ENCODE peak calls at places on chromosomes 2 and 18, in eight cellular contexts. U is activated CD8-positive, alpha-beta memory T cell treated with anti-CD3 and anti-CD28 coated beads for 1 hour; A is endothelial cell; S is CD4-positive, CD25-positive, alpha-beta regulatory T cell; X is K562; W is activated T-helper 1 cell treated with Interleukin-2 at 50 U/mL for 16 hours; E is left cardiac atrium; R is effector memory CD8-positive, alpha-beta T cell. Q is an unnamed sample.

GRCh38 chr2:225010804-225011203 is 31.5 kb downstream of the DOCK10 start:
- DNase-seq in A (no peak), R (no peak), X (no peak), W (no peak), S (no peak), U (no peak), E (no peak), Q (no peak)

GRCh38 chr2:178870703-178871102 is 63.5 kb upstream of the TTN start:
- DNase-seq in X (no peak), U (no peak), E (no peak), A (no peak), R (no peak), S (no peak), W (no peak), Q (no peak)

GRCh38 chr2:32061973-32062861 is 1.1 kb upstream of the SPAST start:
- DNase-seq in X (peak; percentile 80), S (peak; percentile 5), W (no peak), E (peak; percentile 58), U (no peak), A (peak; percentile 21), R (no peak), Q (no peak)

GRCh38 chr18:64678048-64678447 is 529.2 kb upstream of the LINC00305 start:
- DNase-seq in X (no peak), A (no peak), S (no peak), E (no peak), U (no peak), R (no peak), W (no peak), Q (no peak)

GRCh38 chr2:200380139-200380561 is 73.7 kb downstream of the SPATS2L start:
- DNase-seq in W (no peak), A (no peak), X (peak; percentile 24), S (peak; percentile 50), R (no peak), U (no peak), E (peak; percentile 23), Q (no peak)

GRCh38 chr18:35050004-35050623 is 8.9 kb downstream of the MAPRE2 start:
- DNase-seq in R (no peak), X (no peak), S (no peak), E (no peak), A (no peak), U (no peak), W (no peak), Q (no peak)

GRCh38 chr2:36696533-36696932 is at the start of gene VIT:
- DNase-seq in R (no peak), X (no peak), U (no peak), A (no peak), E (no peak), S (no peak), W (no peak), Q (no peak)

GRCh38 chr2:138589663-138590062 is 88.1 kb downstream of the SPOPL start:
- DNase-seq in U (no peak), W (no peak), R (no peak), E (no peak), A (no peak), X (no peak), S (no peak), Q (no peak)

GRCh38 chr18:38330573-38330972 is 765.0 kb upstream of the CELF4 start:
- DNase-seq in A (no peak), E (no peak), S (no peak), W (no peak), U (no peak), X (no peak), R (no peak), Q (no peak)

GRCh38 chr2:135820003-135820618 is 16.9 kb downstream of the LCT start:
- DNase-seq in U (peak; percentile 41), E (no peak), R (peak; percentile 28), X (no peak), W (peak; percentile 29), S (peak; percentile 94), A (no peak), Q (no peak)

GRCh38 chr18:55522011-55522410 is 66.0 kb downstream of the TCF4 start:
- DNase-seq in W (no peak), A (peak; percentile 59), R (no peak), U (no peak), S (peak; percentile 15), E (no peak), X (peak; percentile 71), Q (no peak)

GRCh38 chr2:42421601-42422252 is 60.7 kb upstream of the COX7A2L start:
- DNase-seq in R (no peak), S (no peak), E (no peak), U (no peak), A (no peak), X (no peak), W (no peak), Q (no peak)

GRCh38 chr2:101844055-101844635 is 146.6 kb downstream of the MAP4K4 start:
- DNase-seq in E (no peak), U (no peak), X (no peak), A (no peak), W (no peak), R (no peak), S (no peak), Q (no peak)

GRCh38 chr18:3411854-3412268 is 38.1 kb upstream of the TGIF1 start:
- DNase-seq in R (peak; percentile 10), A (no peak), W (peak; percentile 14), X (no peak), U (no peak), S (peak; percentile 25), E (peak; percentile 39), Q (no peak)

GRCh38 chr2:43210467-43211303 is 15.7 kb downstream of the ZFP36L2 start:
- DNase-seq in S (no peak), X (peak; percentile 77), A (no peak), R (no peak), W (no peak), U (no peak), E (peak; percentile 62), Q (no peak)

GRCh38 chr18:74290831-74291770 is 662 bp downstream of the CYB5A start:
- DNase-seq in S (peak; percentile 13), E (no peak), W (peak; percentile 7), X (no peak), A (no peak), R (peak; percentile 8), U (no peak), Q (peak; percentile 44)

GRCh38 chr2:173574713-173575112 is 220.0 kb downstream of the CDCA7 start:
- DNase-seq in E (no peak), R (no peak), A (no peak), S (no peak), W (no peak), X (no peak), U (no peak), Q (no peak)

GRCh38 chr2:176117823-176118376 is 1.3 kb downstream of the HOXD10 start:
- DNase-seq in U (no peak), S (no peak), R (no peak), W (no peak), E (no peak), A (no peak), X (no peak), Q (no peak)

GRCh38 chr2:974054-974453 is 23.4 kb downstream of the SNTG2 start:
- DNase-seq in S (peak; percentile 61), U (no peak), R (no peak), A (no peak), W (no peak), X (no peak), E (no peak), Q (no peak)

GRCh38 chr2:109669731-109670130 is 55.6 kb downstream of the SOWAHC start:
- DNase-seq in X (no peak), R (no peak), W (no peak), A (no peak), U (no peak), S (no peak), E (no peak), Q (no peak)

GRCh38 chr18:47970664-47971523 is 40.4 kb upstream of the SMAD2 start:
- DNase-seq in S (no peak), U (no peak), W (no peak), A (no peak), E (no peak), R (no peak), X (peak; percentile 43), Q (no peak)

GRCh38 chr18:7566244-7566586 is 901 bp upstream of the PTPRM start:
- DNase-seq in S (no peak), E (no peak), A (no peak), R (no peak), W (no peak), U (no peak), X (no peak), Q (no peak)

GRCh38 chr2:29940706-29941105 is 19.3 kb upstream of the ALK start:
- DNase-seq in X (no peak), U (no peak), W (no peak), A (no peak), E (peak; percentile 53), S (no peak), R (no peak), Q (no peak)

GRCh38 chr2:157837851-157838441 is 38.2 kb downstream of the ACVR1 start:
- DNase-seq in S (no peak), E (peak; percentile 49), W (no peak), R (no peak), X (peak; percentile 34), A (no peak), U (no peak), Q (no peak)

GRCh38 chr2:43100883-43101662 is 125.3 kb downstream of the ZFP36L2 start:
- DNase-seq in R (no peak), X (no peak), W (no peak), U (no peak), S (no peak), A (peak; percentile 26), E (peak; percentile 76), Q (peak; percentile 16)

GRCh38 chr2:64730551-64731305 is 77.0 kb upstream of the SERTAD2 start:
- DNase-seq in A (no peak), E (peak; percentile 64), S (peak; percentile 64), U (peak; percentile 5), W (peak; percentile 17), R (peak; percentile 23), X (peak; percentile 27), Q (no peak)

GRCh38 chr2:150716186-150716585 is 228.7 kb upstream of the RND3 start:
- DNase-seq in U (no peak), W (no peak), X (no peak), E (no peak), S (no peak), R (no peak), A (no peak), Q (no peak)

GRCh38 chr2:99960724-99961566 is 181.4 kb downstream of the AFF3 start:
- DNase-seq in W (no peak), X (no peak), S (no peak), A (no peak), R (no peak), E (peak; percentile 56), U (no peak), Q (no peak)

GRCh38 chr2:172091626-172092566 is 6.6 kb downstream of the DLX1 start:
- DNase-seq in S (no peak), W (no peak), R (no peak), A (no peak), X (no peak), U (no peak), E (no peak), Q (peak; percentile 97)

GRCh38 chr18:13620206-13620672 is 106.1 kb downstream of the FAM210A start:
- DNase-seq in R (no peak), X (no peak), W (no peak), U (no peak), E (no peak), S (no peak), A (no peak), Q (no peak)

GRCh38 chr2:145043399-145043834 is 523.5 kb upstream of the ZEB2 start:
- DNase-seq in R (no peak), W (no peak), U (no peak), X (peak; percentile 8), E (no peak), S (no peak), A (no peak), Q (no peak)

GRCh38 chr2:222518570-222519381 is 94.4 kb downstream of the SGPP2 start:
- DNase-seq in A (no peak), E (no peak), U (no peak), W (no peak), S (no peak), X (no peak), R (no peak), Q (no peak)

GRCh38 chr2:54606393-54606973 is 117.0 kb upstream of the EML6 start:
- DNase-seq in R (no peak), A (no peak), U (no peak), E (no peak), S (peak; percentile 49), W (no peak), X (no peak), Q (no peak)

GRCh38 chr2:121096611-121097010 is 188.4 kb downstream of the TFCP2L1 start:
- DNase-seq in X (no peak), W (no peak), S (no peak), E (no peak), U (no peak), A (no peak), R (no peak), Q (no peak)

Q was measured in NCI-H1930.